ENCODE peak calls at places on chromosomes 7 and 10, in five cellular contexts. K is tibial nerve, C is astrocyte, P is PC-3, G is heart left ventricle. Z is an unnamed sample.
A peak's percentile ranks its signal among the peaks of the same experiment; 100 is the strongest.

GRCh38 chr7:74355091-74355490 is 65.9 kb downstream of the CLIP2 start:
- DNase-seq in K (no peak), C (peak; percentile 77), P (peak; percentile 88), G (no peak), Z (peak; percentile 76)

GRCh38 chr7:83704564-83704963 is 55.6 kb upstream of the SEMA3E start:
- DNase-seq in K (no peak), C (no peak), P (peak; percentile 65), G (no peak), Z (no peak)

GRCh38 chr7:97018775-97019535 is 5.7 kb downstream of the DLX5 start:
- DNase-seq in K (no peak), C (no peak), P (no peak), G (no peak), Z (no peak)

GRCh38 chr10:8042864-8043568 is 11.5 kb upstream of the GATA3 start:
- DNase-seq in K (no peak), C (no peak), P (no peak), G (no peak), Z (no peak)

GRCh38 chr7:129825005-129825553 is 127.7 kb downstream of the UBE2H start:
- DNase-seq in K (no peak), C (no peak), P (peak; percentile 91), G (peak; percentile 44), Z (peak; percentile 77)

GRCh38 chr10:8712653-8713052 is 658.2 kb downstream of the GATA3 start:
- DNase-seq in K (no peak), C (no peak), P (peak; percentile 6), G (no peak), Z (no peak)

GRCh38 chr7:118039963-118040489 is 143.9 kb upstream of the LSM8 start:
- DNase-seq in K (no peak), C (no peak), P (no peak), G (no peak), Z (no peak)

GRCh38 chr10:91798736-91799579 is 732 bp downstream of the TNKS2 start:
- DNase-seq in K (no peak), C (peak; percentile 62), P (peak; percentile 22), G (no peak), Z (peak; percentile 69)

GRCh38 chr10:24716295-24716694 is 7.4 kb downstream of the ARHGAP21 start:
- DNase-seq in K (no peak), C (no peak), P (no peak), G (no peak), Z (no peak)

GRCh38 chr10:132942101-132942739 is at the start of gene CFAP46:
- DNase-seq in K (no peak), C (peak; percentile 42), P (no peak), G (peak; percentile 71), Z (no peak)

GRCh38 chr10:2508971-2509605 is 558.3 kb upstream of the PFKP start:
- DNase-seq in K (no peak), C (peak; percentile 92), P (no peak), G (no peak), Z (peak; percentile 13)

GRCh38 chr7:3879337-3880054 is 578.4 kb downstream of the SDK1 start:
- DNase-seq in K (no peak), C (no peak), P (no peak), G (no peak), Z (no peak)

GRCh38 chr7:144907577-144907976 is 71.7 kb upstream of the TPK1 start:
- DNase-seq in K (no peak), C (no peak), P (no peak), G (no peak), Z (no peak)

GRCh38 chr7:75642810-75643486 is 95.8 kb downstream of the HIP1 start:
- DNase-seq in K (no peak), C (peak; percentile 54), P (peak; percentile 85), G (peak; percentile 36), Z (peak; percentile 68)

GRCh38 chr10:19283285-19283684 is 234.7 kb downstream of the MALRD1 start:
- DNase-seq in K (no peak), C (no peak), P (no peak), G (no peak), Z (no peak)

GRCh38 chr7:127578036-127578684 is 7.2 kb downstream of the GCC1 start:
- DNase-seq in K (no peak), C (no peak), P (no peak), G (no peak), Z (peak; percentile 29)

GRCh38 chr7:139762886-139763285 is 14.9 kb downstream of the HIPK2 start:
- DNase-seq in K (no peak), C (peak; percentile 59), P (no peak), G (no peak), Z (no peak)

GRCh38 chr7:132618271-132618955 is 42.1 kb upstream of the PLXNA4 start:
- DNase-seq in K (no peak), C (no peak), P (no peak), G (no peak), Z (no peak)

GRCh38 chr10:13761490-13762091 is 174.8 kb downstream of the PRPF18 start:
- DNase-seq in K (no peak), C (no peak), P (no peak), G (no peak), Z (peak; percentile 31)

GRCh38 chr10:15433850-15434537 is 62.9 kb upstream of the FAM171A1 start:
- DNase-seq in K (no peak), C (peak; percentile 17), P (peak; percentile 50), G (peak; percentile 34), Z (peak; percentile 33)

GRCh38 chr10:17802966-17803365 is 6.2 kb upstream of the MRC1 start:
- DNase-seq in K (no peak), C (peak; percentile 27), P (peak; percentile 20), G (no peak), Z (peak; percentile 12)

GRCh38 chr10:93274419-93274818 is 200.7 kb downstream of the CYP26A1 start:
- DNase-seq in K (no peak), C (no peak), P (no peak), G (no peak), Z (no peak)

GRCh38 chr10:102175415-102175814 is 23.2 kb downstream of the NOLC1 start:
- DNase-seq in K (no peak), C (peak; percentile 62), P (no peak), G (no peak), Z (no peak)

GRCh38 chr10:86673827-86674581 is 5.7 kb downstream of the LDB3 start:
- DNase-seq in K (no peak), C (no peak), P (no peak), G (peak; percentile 53), Z (no peak)

GRCh38 chr7:151008511-151009323 is 15.6 kb downstream of the ATG9B start:
- DNase-seq in K (no peak), C (no peak), P (no peak), G (peak; percentile 74), Z (no peak)

GRCh38 chr10:98664329-98665042 is 217.8 kb upstream of the HPS1 start:
- DNase-seq in K (no peak), C (no peak), P (peak; percentile 67), G (no peak), Z (peak; percentile 17)

GRCh38 chr7:133081119-133081604 is 728 bp downstream of the CHCHD3 start:
- DNase-seq in K (no peak), C (no peak), P (peak; percentile 14), G (peak; percentile 28), Z (no peak)

GRCh38 chr7:37986780-37987380 is 66.4 kb downstream of the EPDR1 start:
- DNase-seq in K (no peak), C (peak; percentile 92), P (no peak), G (no peak), Z (peak; percentile 52)

GRCh38 chr7:76146374-76146773 is 55.3 kb upstream of the SRRM3 start:
- DNase-seq in K (no peak), C (no peak), P (no peak), G (no peak), Z (no peak)

GRCh38 chr10:27611209-27611608 is 107.1 kb downstream of the RAB18 start:
- DNase-seq in K (no peak), C (peak; percentile 7), P (peak; percentile 14), G (no peak), Z (peak; percentile 56)

GRCh38 chr10:93461124-93461806 is 20.9 kb downstream of the MYOF start:
- DNase-seq in K (no peak), C (peak; percentile 94), P (peak; percentile 14), G (no peak), Z (no peak)

GRCh38 chr7:5661941-5662340 is 119.5 kb downstream of the RNF216 start:
- DNase-seq in K (no peak), C (no peak), P (no peak), G (no peak), Z (no peak)

GRCh38 chr7:4937411-4937810 is 21.6 kb downstream of the MMD2 start:
- DNase-seq in K (no peak), C (no peak), P (no peak), G (no peak), Z (no peak)

GRCh38 chr7:54664235-54665228 is 94.5 kb downstream of the SEC61G start:
- DNase-seq in K (no peak), C (peak; percentile 3), P (peak; percentile 69), G (peak; percentile 27), Z (peak; percentile 58)
- TF ChIP-seq CTCF in K (no peak), C (peak; percentile 4), P (peak; percentile 53), G (peak; percentile 59), Z (peak; percentile 88)

GRCh38 chr7:142412551-142413193 is 154.8 kb upstream of the PRSS58 start:
- DNase-seq in K (no peak), C (peak; percentile 49), P (peak; percentile 73), G (no peak), Z (peak; percentile 61)
- H3K4me3 ChIP-seq in K (no peak overlapping the region), C (no peak overlapping the region), P (no peak overlapping the region), G (no peak overlapping the region), Z (no peak overlapping the region)

GRCh38 chr10:282294-283139 is 147.3 kb downstream of the ZMYND11 start:
- DNase-seq in K (no peak), C (peak; percentile 61), P (peak; percentile 4), G (no peak), Z (peak; percentile 57)

GRCh38 chr10:279232-279631 is 144.0 kb downstream of the ZMYND11 start:
- DNase-seq in K (no peak), C (no peak), P (no peak), G (no peak), Z (no peak)

GRCh38 chr10:278707-279106 is 143.5 kb downstream of the ZMYND11 start:
- DNase-seq in K (no peak), C (no peak), P (no peak), G (no peak), Z (no peak)

GRCh38 chr10:277963-278362 is 142.7 kb downstream of the ZMYND11 start:
- DNase-seq in K (no peak), C (no peak), P (no peak), G (no peak), Z (no peak)

GRCh38 chr10:279655-280054 is 144.4 kb downstream of the ZMYND11 start:
- DNase-seq in K (no peak), C (no peak), P (no peak), G (no peak), Z (no peak)
- TF ChIP-seq CTCF in K (no peak), C (no peak), P (peak; percentile 12), G (no peak), Z (no peak)

DNA sequence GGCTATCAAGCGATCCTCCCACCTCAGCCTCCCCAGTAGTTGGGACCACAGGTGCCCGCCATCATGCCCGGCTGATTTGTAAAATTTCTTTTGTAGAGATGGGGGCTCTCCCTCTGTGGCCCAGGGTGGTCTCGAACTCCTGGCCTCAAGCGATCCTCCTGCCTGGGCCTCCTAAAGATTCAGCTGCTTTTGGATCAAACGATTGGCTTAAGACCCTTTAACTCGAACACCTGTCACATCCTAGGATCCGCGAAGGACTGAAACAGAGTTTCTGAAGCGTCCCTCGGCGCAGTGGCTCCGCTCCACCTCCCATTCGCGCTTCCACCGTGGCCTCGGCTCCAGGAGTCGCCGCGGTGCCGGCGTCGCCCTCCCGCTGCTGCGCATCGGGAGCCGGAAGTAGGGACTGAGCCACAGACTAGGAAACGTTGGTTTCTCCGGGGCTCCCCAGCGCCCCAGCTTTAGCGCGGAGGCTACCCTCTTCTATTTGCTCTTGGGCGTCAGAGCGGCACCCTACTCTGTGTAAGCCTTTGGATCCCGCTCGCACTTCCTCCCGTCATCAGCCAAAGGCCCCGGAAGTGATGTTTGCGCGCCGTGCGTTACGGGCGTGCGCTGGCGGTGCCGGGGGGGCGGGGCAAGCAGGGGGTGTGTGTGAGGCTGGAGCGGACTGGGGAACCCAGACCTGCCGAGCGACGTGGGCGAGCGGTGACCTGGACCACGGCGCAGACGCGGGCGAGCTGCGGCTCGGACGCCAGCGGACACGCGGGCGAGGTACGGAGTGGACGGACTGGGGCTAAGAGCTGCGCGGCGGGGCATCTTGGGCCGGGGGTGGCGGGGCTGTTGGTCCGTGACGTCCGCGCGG is 53.0 kb downstream of the KCTD7 start:
- DNase-seq in K (peak; percentile 95), C (peak; percentile 90), P (peak; percentile 96), G (peak; percentile 97), Z (peak; percentile 87)
- H3K4me3 ChIP-seq in K (peak overlapping the region; percentile 74), C (peak overlapping the region; percentile 76), P (peak overlapping the region; percentile 94), G (peak overlapping the region; percentile 95), Z (peak overlapping the region; percentile 97)

Z was measured in bronchial epithelial cell.